ENCODE peak calls at places on chromosomes 13 and 19, in ten cellular contexts. I is lower leg skin; L is NCI-H2107; F is stimulated activated CD4-positive, alpha-beta T cell treated with anti-CD3 and anti-CD28 coated beads, Interleukin-1b, Interleukin-23, amount 100 ng/mL, for 1 hour; W is progenitor cell of endocrine pancreas; Y is mesendoderm; M is brain microvascular endothelial cell; A is NCI-H2081; X is AG08395; H is A549. D is an unnamed sample.

GRCh38 chr13:76667551-76667950 is 218.7 kb downstream of the KCTD12 start:
- DNase-seq in I (peak; percentile 21), L (no peak), F (no peak), W (no peak), Y (peak; percentile 19), M (peak; percentile 61), A (no peak), X (peak; percentile 75), H (no peak), D (no peak)

GRCh38 chr13:24802074-24802473 is 38.1 kb downstream of the RNF17 start:
- DNase-seq in I (no peak), L (no peak), F (no peak), W (no peak), Y (no peak), M (no peak), A (no peak), X (no peak), H (no peak), D (no peak)

GRCh38 chr13:93951153-93951552 is 528.3 kb downstream of the DCT start:
- DNase-seq in I (no peak), L (no peak), F (no peak), W (no peak), Y (peak; percentile 10), M (no peak), A (peak; percentile 11), X (no peak), H (no peak), D (no peak)

GRCh38 chr13:110047511-110047910 is 259.4 kb downstream of the COL4A1 start:
- DNase-seq in I (no peak), L (peak; percentile 27), F (no peak), W (no peak), Y (no peak), M (peak; percentile 24), A (peak; percentile 32), X (no peak), H (no peak), D (no peak)

GRCh38 chr19:48754950-48755645 is at the start of gene FGF21:
- DNase-seq in I (no peak), L (peak; percentile 24), F (no peak), W (no peak), Y (peak; percentile 75), M (no peak), A (no peak), X (no peak), H (no peak), D (no peak)

GRCh38 chr19:56086671-56087430 is 34.2 kb downstream of the ZNF787 start:
- DNase-seq in I (no peak), L (no peak), F (no peak), W (no peak), Y (no peak), M (no peak), A (no peak), X (no peak), H (no peak), D (no peak)

GRCh38 chr13:70959376-70959775 is 851.1 kb upstream of the KLHL1 start:
- DNase-seq in I (no peak), L (no peak), F (no peak), W (no peak), Y (no peak), M (no peak), A (no peak), X (no peak), H (no peak), D (no peak)

GRCh38 chr19:10848208-10848843 is at the start of gene C19orf38:
- DNase-seq in I (no peak), L (no peak), F (no peak), W (no peak), Y (no peak), M (no peak), A (no peak), X (no peak), H (no peak), D (no peak)

GRCh38 chr19:52351512-52351911 is 15.5 kb downstream of the ZNF610 start:
- DNase-seq in I (no peak), L (no peak), F (no peak), W (peak; percentile 15), Y (peak; percentile 76), M (no peak), A (no peak), X (no peak), H (no peak), D (no peak)

GRCh38 chr19:12481781-12482504 is 2.7 kb downstream of the ZNF709 start:
- DNase-seq in I (no peak), L (no peak), F (no peak), W (no peak), Y (no peak), M (no peak), A (no peak), X (no peak), H (no peak), D (no peak)

GRCh38 chr19:12899891-12900518 is 9.0 kb downstream of the GCDH start:
- DNase-seq in I (no peak), L (no peak), F (no peak), W (no peak), Y (no peak), M (no peak), A (no peak), X (no peak), H (no peak), D (no peak)

GRCh38 chr19:48819366-48819816 is 8.6 kb upstream of the BCAT2 start:
- DNase-seq in I (peak; percentile 91), L (peak; percentile 47), F (no peak), W (no peak), Y (no peak), M (no peak), A (peak; percentile 61), X (peak; percentile 87), H (no peak), D (peak; percentile 94)

GRCh38 chr13:64529874-64530485 is 2700.2 kb downstream of the PCDH9 start:
- DNase-seq in I (no peak), L (no peak), F (no peak), W (no peak), Y (peak; percentile 55), M (no peak), A (no peak), X (peak; percentile 2), H (peak; percentile 1), D (no peak)

GRCh38 chr13:48370815-48371214 is 42.1 kb downstream of the LPAR6 start:
- DNase-seq in I (no peak), L (no peak), F (no peak), W (no peak), Y (peak; percentile 26), M (no peak), A (no peak), X (no peak), H (no peak), D (no peak)

GRCh38 chr19:1665565-1666047 is 13.2 kb upstream of the TCF3 start:
- DNase-seq in I (no peak), L (no peak), F (no peak), W (no peak), Y (no peak), M (no peak), A (no peak), X (no peak), H (no peak), D (no peak)

GRCh38 chr13:106568225-106569003 is 477 bp upstream of the ARGLU1 start:
- DNase-seq in I (no peak), L (no peak), F (no peak), W (no peak), Y (no peak), M (no peak), A (peak; percentile 18), X (no peak), H (peak; percentile 7), D (no peak)

GRCh38 chr19:19817357-19817756 is 4.2 kb downstream of the ZNF506 start:
- DNase-seq in I (no peak), L (no peak), F (no peak), W (no peak), Y (peak; percentile 3), M (no peak), A (no peak), X (no peak), H (no peak), D (no peak)

GRCh38 chr19:16037424-16038195 is 38.7 kb upstream of the TPM4 start:
- DNase-seq in I (no peak), L (no peak), F (no peak), W (no peak), Y (no peak), M (no peak), A (no peak), X (no peak), H (no peak), D (no peak)

GRCh38 chr19:38915329-38916321 is 3.6 kb upstream of the CCER2 start:
- DNase-seq in I (no peak), L (no peak), F (no peak), W (no peak), Y (no peak), M (no peak), A (no peak), X (no peak), H (no peak), D (no peak)

GRCh38 chr19:50796128-50796633 is 6.0 kb downstream of the ACP4 start:
- DNase-seq in I (no peak), L (no peak), F (no peak), W (no peak), Y (no peak), M (no peak), A (no peak), X (no peak), H (no peak), D (no peak)

GRCh38 chr19:38211206-38211605 is 12.8 kb downstream of the DPF1 start:
- DNase-seq in I (no peak), L (no peak), F (no peak), W (no peak), Y (peak; percentile 48), M (no peak), A (no peak), X (no peak), H (no peak), D (no peak)

GRCh38 chr13:98834254-98834960 is 81.9 kb upstream of the SLC15A1 start:
- DNase-seq in I (no peak), L (no peak), F (no peak), W (no peak), Y (no peak), M (no peak), A (no peak), X (no peak), H (no peak), D (no peak)

GRCh38 chr19:15195987-15196682 is 4.7 kb downstream of the NOTCH3 start:
- DNase-seq in I (peak; percentile 73), L (peak; percentile 36), F (no peak), W (peak; percentile 95), Y (peak; percentile 89), M (peak; percentile 20), A (peak; percentile 73), X (no peak), H (no peak), D (peak; percentile 77)

GRCh38 chr19:18364826-18365528 is 21.0 kb upstream of the GDF15 start:
- DNase-seq in I (peak; percentile 82), L (no peak), F (no peak), W (no peak), Y (peak; percentile 99), M (peak; percentile 99), A (peak; percentile 93), X (peak; percentile 60), H (peak; percentile 71), D (peak; percentile 90)

GRCh38 chr13:42649761-42650289 is 75.9 kb downstream of the TNFSF11 start:
- DNase-seq in I (no peak), L (no peak), F (no peak), W (no peak), Y (no peak), M (no peak), A (peak; percentile 36), X (no peak), H (no peak), D (no peak)

GRCh38 chr13:79155883-79156282 is 250.2 kb downstream of the RBM26 start:
- DNase-seq in I (no peak), L (no peak), F (no peak), W (no peak), Y (peak; percentile 9), M (no peak), A (no peak), X (no peak), H (no peak), D (no peak)

GRCh38 chr19:4399871-4400768 is at the start of gene SH3GL1:
- DNase-seq in I (peak; percentile 91), L (peak; percentile 89), F (peak; percentile 88), W (peak; percentile 90), Y (peak; percentile 93), M (peak; percentile 76), A (peak; percentile 89), X (peak; percentile 92), H (peak; percentile 69), D (peak; percentile 90)

GRCh38 chr19:41701401-41702075 is 6.9 kb upstream of the CEACAM5 start:
- DNase-seq in I (no peak), L (no peak), F (no peak), W (no peak), Y (no peak), M (no peak), A (no peak), X (no peak), H (peak; percentile 58), D (peak; percentile 58)